ENCODE peak calls at places on chromosome 4, in seven cellular contexts. One of them, this sample, is unnamed. For H3K4me1, the result is how much of the 10 kb centered on the place peaks cover.

GRCh38 chr4:115249808-115250207 is 136.4 kb upstream of the NDST4 start:
- DNase-seq in ovary: no peak
- DNase-seq in A549: no peak
- DNase-seq in lung: no peak
- DNase-seq in spleen: no peak
- DNase-seq in fibroblast of lung: no peak
- DNase-seq in esophagus squamous epithelium: no peak
- DNase-seq in this sample: no peak

GRCh38 chr4:3041192-3042142 is 32.9 kb downstream of the HTT-AS start:
- DNase-seq in ovary: peak
- DNase-seq in A549: no peak
- DNase-seq in lung: peak
- DNase-seq in spleen: peak
- DNase-seq in fibroblast of lung: peak
- DNase-seq in esophagus squamous epithelium: no peak
- DNase-seq in this sample: peak

GRCh38 chr4:74632634-74633033 is 161.7 kb downstream of the BTC start:
- DNase-seq in ovary: no peak
- DNase-seq in A549: peak
- DNase-seq in lung: peak
- DNase-seq in spleen: no peak
- DNase-seq in fibroblast of lung: peak
- DNase-seq in esophagus squamous epithelium: no peak
- DNase-seq in this sample: peak

GRCh38 chr4:3262208-3263052 is 13.5 kb downstream of the MSANTD1 start:
- DNase-seq in ovary: no peak
- DNase-seq in A549: no peak
- DNase-seq in lung: no peak
- DNase-seq in spleen: no peak
- DNase-seq in fibroblast of lung: no peak
- DNase-seq in esophagus squamous epithelium: no peak
- DNase-seq in this sample: no peak

GRCh38 chr4:5704276-5704675 is 4.1 kb downstream of the EVC2 start:
- DNase-seq in ovary: no peak
- DNase-seq in A549: no peak
- DNase-seq in lung: no peak
- DNase-seq in spleen: no peak
- DNase-seq in fibroblast of lung: no peak
- DNase-seq in esophagus squamous epithelium: no peak
- DNase-seq in this sample: no peak

GRCh38 chr4:72975488-72975784 is 94.1 kb downstream of the COX18 start:
- DNase-seq in ovary: no peak
- DNase-seq in A549: no peak
- DNase-seq in lung: no peak
- DNase-seq in spleen: no peak
- DNase-seq in fibroblast of lung: peak
- DNase-seq in esophagus squamous epithelium: no peak
- DNase-seq in this sample: no peak

GRCh38 chr4:127708985-127709384 is 21.2 kb upstream of the SLC25A31 start:
- DNase-seq in ovary: no peak
- DNase-seq in A549: peak
- DNase-seq in lung: no peak
- DNase-seq in spleen: no peak
- DNase-seq in fibroblast of lung: peak
- DNase-seq in esophagus squamous epithelium: peak
- DNase-seq in this sample: no peak

GRCh38 chr4:2804973-2805501 is 12.2 kb downstream of the SH3BP2 start:
- DNase-seq in ovary: no peak
- DNase-seq in A549: no peak
- DNase-seq in lung: no peak
- DNase-seq in spleen: peak
- DNase-seq in fibroblast of lung: no peak
- DNase-seq in esophagus squamous epithelium: no peak
- DNase-seq in this sample: no peak

GRCh38 chr4:101162990-101163380 is 184.3 kb downstream of the PPP3CA start:
- DNase-seq in ovary: no peak
- DNase-seq in A549: no peak
- DNase-seq in lung: no peak
- DNase-seq in spleen: no peak
- DNase-seq in fibroblast of lung: no peak
- DNase-seq in esophagus squamous epithelium: no peak
- DNase-seq in this sample: no peak

GRCh38 chr4:183905593-183906485 is 732 bp downstream of the STOX2 start:
- DNase-seq in ovary: peak
- DNase-seq in A549: peak
- DNase-seq in lung: peak
- DNase-seq in spleen: no peak
- DNase-seq in fibroblast of lung: peak
- DNase-seq in esophagus squamous epithelium: no peak
- DNase-seq in this sample: no peak

GRCh38 chr4:16195209-16195608 is 31.1 kb downstream of the TAPT1 start:
- DNase-seq in ovary: no peak
- DNase-seq in A549: no peak
- DNase-seq in lung: no peak
- DNase-seq in spleen: no peak
- DNase-seq in fibroblast of lung: no peak
- DNase-seq in esophagus squamous epithelium: no peak
- DNase-seq in this sample: no peak

GRCh38 chr4:24630937-24631336 is 46.6 kb upstream of the DHX15 start:
- DNase-seq in ovary: no peak
- DNase-seq in A549: peak
- DNase-seq in lung: no peak
- DNase-seq in spleen: no peak
- DNase-seq in fibroblast of lung: no peak
- DNase-seq in esophagus squamous epithelium: no peak
- DNase-seq in this sample: no peak

GRCh38 chr4:21885241-21885640 is 63.3 kb downstream of the KCNIP4 start:
- DNase-seq in ovary: no peak
- DNase-seq in A549: no peak
- DNase-seq in lung: no peak
- DNase-seq in spleen: no peak
- DNase-seq in fibroblast of lung: peak
- DNase-seq in esophagus squamous epithelium: no peak
- DNase-seq in this sample: no peak

GRCh38 chr4:100696531-100696930 is 178.7 kb upstream of the EMCN start:
- DNase-seq in ovary: no peak
- DNase-seq in A549: no peak
- DNase-seq in lung: no peak
- DNase-seq in spleen: no peak
- DNase-seq in fibroblast of lung: no peak
- DNase-seq in esophagus squamous epithelium: no peak
- DNase-seq in this sample: no peak

GRCh38 chr4:159298502-159298901 is 195.6 kb downstream of the RAPGEF2 start:
- DNase-seq in ovary: no peak
- DNase-seq in A549: no peak
- DNase-seq in lung: no peak
- DNase-seq in spleen: no peak
- DNase-seq in fibroblast of lung: peak
- DNase-seq in esophagus squamous epithelium: no peak
- DNase-seq in this sample: no peak

GRCh38 chr4:20318899-20319291 is 67.2 kb downstream of the SLIT2 start:
- DNase-seq in ovary: no peak
- DNase-seq in A549: no peak
- DNase-seq in lung: no peak
- DNase-seq in spleen: no peak
- DNase-seq in fibroblast of lung: no peak
- DNase-seq in esophagus squamous epithelium: no peak
- DNase-seq in this sample: no peak

GRCh38 chr4:7157140-7157488 is 35.2 kb upstream of the SORCS2 start:
- DNase-seq in ovary: no peak
- DNase-seq in A549: no peak
- DNase-seq in lung: no peak
- DNase-seq in spleen: peak
- DNase-seq in fibroblast of lung: no peak
- DNase-seq in esophagus squamous epithelium: no peak
- DNase-seq in this sample: no peak

GRCh38 chr4:101224358-101225218 is 122.7 kb downstream of the PPP3CA start:
- DNase-seq in ovary: no peak
- DNase-seq in A549: no peak
- DNase-seq in lung: no peak
- DNase-seq in spleen: no peak
- DNase-seq in fibroblast of lung: no peak
- DNase-seq in esophagus squamous epithelium: no peak
- DNase-seq in this sample: no peak

GRCh38 chr4:31108762-31109161 is 388.6 kb downstream of the PCDH7 start:
- DNase-seq in ovary: no peak
- DNase-seq in A549: no peak
- DNase-seq in lung: no peak
- DNase-seq in spleen: no peak
- DNase-seq in fibroblast of lung: no peak
- DNase-seq in esophagus squamous epithelium: no peak
- DNase-seq in this sample: no peak

DNA sequence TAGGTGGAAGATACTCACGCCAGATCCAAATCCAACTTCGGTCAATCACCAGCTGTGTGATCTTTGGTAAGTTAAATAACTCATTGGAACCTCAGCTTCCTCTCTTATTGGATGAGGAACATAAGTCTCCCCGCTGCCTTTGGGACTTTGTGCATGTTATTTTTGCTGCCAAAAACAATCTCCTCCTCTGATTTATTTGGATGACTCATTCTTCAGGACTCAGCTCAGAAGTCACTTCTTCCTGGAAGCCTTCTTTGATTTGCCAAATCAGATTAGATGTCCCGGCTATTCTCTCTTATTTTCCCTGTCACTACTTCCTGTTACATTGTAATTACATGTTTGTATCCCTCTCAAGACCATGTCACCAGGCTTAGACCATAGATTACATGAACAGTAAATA is 138.0 kb upstream of the BOD1L1 start:
- DNase-seq in ovary: no peak
- DNase-seq in A549: no peak
- DNase-seq in lung: no peak
- DNase-seq in spleen: no peak
- DNase-seq in fibroblast of lung: peak
- DNase-seq in esophagus squamous epithelium: no peak
- DNase-seq in this sample: no peak
- H3K4me1 ChIP-seq in ovary: under half
- H3K4me1 ChIP-seq in A549: under half
- H3K4me1 ChIP-seq in lung: under half
- H3K4me1 ChIP-seq in spleen: under half
- H3K4me1 ChIP-seq in fibroblast of lung: under half
- H3K4me1 ChIP-seq in esophagus squamous epithelium: under half
- H3K4me1 ChIP-seq in this sample: under half

DNA sequence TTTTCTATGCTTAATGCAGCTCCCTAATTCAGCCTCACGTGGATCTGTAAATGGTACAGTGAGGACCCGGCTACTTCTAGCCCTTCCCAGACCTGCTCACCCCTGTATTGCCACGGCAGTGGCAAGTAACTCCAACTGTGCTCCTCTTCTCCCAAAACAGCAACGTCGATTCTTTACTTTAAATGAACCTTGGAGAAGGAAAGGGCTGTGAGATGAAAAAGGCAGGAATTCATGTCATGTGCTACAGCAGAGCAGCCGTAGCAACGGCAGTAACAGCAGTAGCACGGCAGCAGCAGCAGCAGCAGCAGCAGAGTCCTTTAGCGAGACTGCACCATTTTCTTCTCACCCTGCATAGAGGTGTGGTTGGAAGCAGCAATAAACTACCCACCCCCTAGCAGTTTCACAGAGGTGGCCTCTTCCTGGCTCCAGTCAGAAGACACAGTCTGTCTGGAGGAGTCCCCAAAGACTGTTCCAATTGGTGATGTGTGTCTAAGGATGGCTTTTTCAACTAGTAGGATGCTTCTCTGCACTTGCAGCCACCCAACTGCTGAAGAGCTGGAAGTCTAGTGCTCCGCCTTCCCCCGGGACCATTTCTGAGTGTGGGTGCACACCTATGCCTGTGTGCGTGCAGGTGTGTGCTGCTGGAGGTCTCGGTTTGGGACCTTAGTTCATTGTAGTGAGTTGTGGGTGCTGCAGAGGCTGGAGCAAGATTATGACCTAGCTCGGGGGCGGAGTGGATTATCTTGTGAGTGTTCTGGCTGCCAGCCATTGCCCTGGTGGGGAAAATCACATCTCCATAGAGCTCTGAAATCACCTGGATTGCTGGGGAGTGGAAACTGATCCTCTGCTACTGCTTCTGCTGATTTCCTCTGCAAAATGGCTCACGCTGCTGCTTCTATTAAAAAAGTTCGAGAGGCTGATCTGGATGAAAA is 67.2 kb downstream of the ANK2 start:
- DNase-seq in ovary: no peak
- DNase-seq in A549: no peak
- DNase-seq in lung: no peak
- DNase-seq in spleen: no peak
- DNase-seq in fibroblast of lung: no peak
- DNase-seq in esophagus squamous epithelium: no peak
- DNase-seq in this sample: no peak
- H3K4me3 ChIP-seq in ovary: no peak
- H3K4me3 ChIP-seq in A549: no peak
- H3K4me3 ChIP-seq in lung: no peak
- H3K4me3 ChIP-seq in spleen: no peak
- H3K4me3 ChIP-seq in fibroblast of lung: no peak
- H3K4me3 ChIP-seq in esophagus squamous epithelium: no peak
- H3K4me3 ChIP-seq in this sample: no peak

DNA sequence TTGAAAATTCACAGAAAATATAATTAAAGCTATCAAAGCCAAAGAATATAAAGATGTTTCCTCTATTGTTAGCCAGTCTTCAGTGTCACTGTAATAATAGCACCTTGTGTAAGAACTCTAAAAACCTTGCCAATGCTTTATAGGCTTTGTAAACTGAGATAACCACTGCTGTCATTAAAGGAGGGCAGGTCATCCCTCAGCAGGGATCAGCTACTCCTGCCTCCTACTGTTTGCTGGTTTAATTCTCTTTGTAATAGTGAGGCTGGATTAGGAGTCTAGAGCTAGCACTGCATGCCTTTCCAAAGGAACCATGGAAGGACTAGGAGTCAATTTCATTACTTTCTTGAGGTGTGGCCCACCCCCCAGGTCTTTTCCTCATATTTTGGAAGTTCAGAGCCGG is 46.2 kb downstream of the FHIP1A start:
- DNase-seq in ovary: no peak
- DNase-seq in A549: no peak
- DNase-seq in lung: no peak
- DNase-seq in spleen: no peak
- DNase-seq in fibroblast of lung: no peak
- DNase-seq in esophagus squamous epithelium: no peak
- DNase-seq in this sample: no peak
- TF ChIP-seq CTCF in ovary: no peak
- TF ChIP-seq CTCF in A549: no peak
- TF ChIP-seq CTCF in lung: no peak
- TF ChIP-seq CTCF in spleen: no peak
- TF ChIP-seq CTCF in fibroblast of lung: no peak
- TF ChIP-seq CTCF in esophagus squamous epithelium: no peak
- TF ChIP-seq CTCF in this sample: no peak

DNA sequence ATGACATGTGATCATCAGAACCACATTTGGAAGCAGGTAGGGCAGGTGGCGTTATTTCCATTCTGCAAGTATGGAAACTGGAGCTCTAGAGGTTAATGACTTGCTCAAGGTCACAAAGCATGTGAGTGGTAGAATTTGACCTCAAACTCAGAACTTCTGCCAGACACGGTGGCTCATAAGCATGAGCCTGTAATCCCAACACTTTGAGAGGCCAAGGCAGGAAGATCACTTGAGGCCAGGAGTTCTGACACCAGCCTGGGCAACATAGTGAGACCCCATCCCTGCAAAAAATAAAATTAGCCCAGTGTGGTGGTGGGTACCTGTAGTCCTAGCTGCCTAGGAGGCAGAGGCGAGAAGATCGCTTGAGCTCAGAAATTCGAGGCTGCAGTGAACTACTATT is 139.2 kb downstream of the PALLD start:
- DNase-seq in ovary: no peak
- DNase-seq in A549: no peak
- DNase-seq in lung: no peak
- DNase-seq in spleen: no peak
- DNase-seq in fibroblast of lung: no peak
- DNase-seq in esophagus squamous epithelium: no peak
- DNase-seq in this sample: no peak
- H3K4me1 ChIP-seq in ovary: under half
- H3K4me1 ChIP-seq in A549: under half
- H3K4me1 ChIP-seq in lung: under half
- H3K4me1 ChIP-seq in spleen: under half
- H3K4me1 ChIP-seq in fibroblast of lung: under half
- H3K4me1 ChIP-seq in esophagus squamous epithelium: under half
- H3K4me1 ChIP-seq in this sample: under half

This sample was measured in ascending aorta.